ENCODE peak calls at places on chromosomes 2 and 18, in eight cellular contexts. E is iPS DF 6.9, L is psoas muscle, P is upper lobe of right lung, X is sigmoid colon, U is tibial artery, O is endodermal cell, M is fibroblast of lung. C is an unnamed sample.

GRCh38 chr2:226664140-226664539 is 135.5 kb downstream of the IRS1 start:
- DNase-seq in O (no peak), P (peak; percentile 69), U (no peak), X (no peak), L (no peak), M (no peak), E (no peak), C (no peak)

GRCh38 chr2:162126145-162126926 is 25.7 kb downstream of the GCG start:
- DNase-seq in U (no peak), E (no peak), X (no peak), O (no peak), M (no peak), P (no peak), L (no peak), C (no peak)

GRCh38 chr2:28163627-28164279 is 228.9 kb upstream of the FOSL2 start:
- DNase-seq in O (no peak), E (no peak), L (peak; percentile 83), U (no peak), P (no peak), M (no peak), X (peak; percentile 63), C (no peak)

GRCh38 chr2:82307510-82307909 is 2003.0 kb upstream of the LRRTM1 start:
- DNase-seq in L (no peak), U (no peak), E (no peak), X (no peak), O (no peak), P (no peak), M (no peak), C (no peak)

GRCh38 chr2:61993422-61994024 is 88.0 kb downstream of the COMMD1 start:
- DNase-seq in P (no peak), U (no peak), L (no peak), M (peak; percentile 71), O (no peak), X (no peak), E (no peak), C (no peak)

GRCh38 chr18:75438891-75439290 is 11.4 kb upstream of the SMIM21 start:
- DNase-seq in P (no peak), M (peak; percentile 7), L (no peak), X (no peak), E (no peak), U (no peak), O (no peak), C (no peak)

GRCh38 chr2:17334300-17334699 is 183.9 kb downstream of the RAD51AP2 start:
- DNase-seq in X (no peak), O (no peak), L (no peak), U (no peak), P (no peak), M (no peak), E (no peak), C (no peak)

GRCh38 chr18:77622009-77622692 is 372.5 kb downstream of the GALR1 start:
- DNase-seq in L (no peak), P (no peak), E (no peak), X (no peak), O (no peak), M (no peak), U (no peak), C (no peak)

GRCh38 chr2:240142256-240142775 is 1.9 kb upstream of the OTOS start:
- DNase-seq in P (peak; percentile 53), X (no peak), L (peak; percentile 39), U (no peak), M (no peak), O (no peak), E (no peak), C (no peak)

GRCh38 chr2:185785851-185786473 is 47.4 kb downstream of the FSIP2 start:
- DNase-seq in P (no peak), X (no peak), U (no peak), O (no peak), L (no peak), M (no peak), E (no peak), C (no peak)

GRCh38 chr2:54591551-54591950 is 131.9 kb upstream of the EML6 start:
- DNase-seq in L (no peak), P (no peak), U (no peak), O (no peak), M (no peak), X (no peak), E (no peak), C (no peak)

DNA sequence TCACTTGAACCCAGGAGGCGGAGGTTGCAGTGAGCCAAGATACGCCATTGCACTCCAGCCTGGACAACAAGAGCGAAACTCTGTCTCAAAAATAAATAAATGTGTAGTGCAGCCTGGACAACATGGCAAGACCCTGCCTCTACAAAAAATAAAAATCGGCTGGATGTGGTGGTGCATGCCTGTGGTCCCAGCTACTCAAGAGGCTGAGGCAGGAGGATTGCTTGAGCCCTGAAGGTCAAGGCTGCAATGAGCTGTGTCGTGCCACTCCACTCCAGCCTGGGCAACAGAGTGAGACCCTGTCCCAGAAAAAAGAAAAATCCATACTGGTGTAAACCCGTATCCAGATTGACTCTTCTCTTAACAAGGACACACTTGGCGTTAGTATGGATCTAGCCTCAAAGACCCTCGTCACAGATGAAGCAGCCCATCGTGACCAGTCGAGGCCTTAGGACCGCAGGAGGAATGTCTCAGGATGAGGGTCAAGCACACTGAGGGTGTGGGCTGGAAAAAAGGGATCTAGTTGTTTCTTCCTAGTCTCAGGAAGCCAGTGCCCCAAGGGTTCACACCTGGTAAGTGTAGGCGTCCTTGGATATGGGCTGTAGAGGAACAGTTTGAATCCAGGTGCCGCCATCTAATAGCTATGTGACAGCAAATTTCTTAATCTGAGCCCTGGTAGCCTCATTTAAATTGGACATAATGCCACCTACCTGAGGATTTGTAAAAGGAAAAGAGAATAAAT is 4.0 kb upstream of the GPBAR1 start:
- DNase-seq in X (peak; percentile 39), P (no peak), U (no peak), L (no peak), O (no peak), E (no peak), M (no peak), C (no peak)
- H3K27ac ChIP-seq in X (peak overlapping the region; percentile 51), P (no peak overlapping the region), U (no peak overlapping the region), L (peak overlapping the region; percentile 41), O (no peak overlapping the region), E (no peak overlapping the region), M (no peak overlapping the region), C (peak overlapping the region; percentile 29)

DNA sequence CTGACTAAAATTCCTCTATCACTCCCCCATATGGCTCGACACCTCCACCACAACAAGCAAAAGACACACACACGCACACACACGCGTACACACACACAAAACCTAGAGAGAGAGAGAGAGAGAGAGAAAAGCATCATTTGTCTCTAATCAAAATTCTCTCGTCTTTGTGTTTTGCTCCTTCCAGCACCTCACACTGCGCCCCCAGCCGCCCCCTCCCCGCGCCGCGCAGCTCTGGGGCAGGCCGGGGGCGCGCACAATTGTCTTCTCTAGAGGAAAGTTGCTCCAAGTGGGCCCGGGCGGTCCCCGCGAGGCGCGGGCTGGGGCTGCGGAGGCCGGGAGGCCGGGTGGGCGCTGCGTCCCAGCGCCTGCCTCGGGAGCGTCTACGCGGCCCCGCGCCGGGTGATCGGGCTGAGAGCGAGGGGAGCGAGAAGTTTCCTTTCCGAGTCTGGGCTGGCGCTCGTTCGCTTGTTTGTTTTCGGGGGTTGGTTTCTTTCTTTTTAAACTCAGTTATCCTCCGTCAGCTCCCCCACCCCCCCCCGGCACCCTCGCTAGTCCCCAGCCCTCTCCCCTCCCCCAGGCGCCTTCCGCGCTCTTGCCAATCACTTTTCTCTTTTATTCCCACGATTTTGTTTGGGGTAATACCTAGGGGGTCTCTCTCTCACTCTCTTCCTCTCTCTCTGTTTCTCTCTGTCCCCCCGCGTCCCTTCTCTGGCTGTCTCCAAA is 4.1 kb downstream of the ZEB2 start:
- DNase-seq in E (no peak), U (peak; percentile 52), L (peak; percentile 79), X (no peak), P (peak; percentile 77), O (peak; percentile 73), M (peak; percentile 75), C (no peak)
- H3K27ac ChIP-seq in E (no peak overlapping the region), U (peak overlapping the region; percentile 97), L (peak overlapping the region; percentile 96), X (peak overlapping the region; percentile 86), P (peak overlapping the region; percentile 97), O (peak overlapping the region; percentile 80), M (peak overlapping the region; percentile 96), C (peak overlapping the region; percentile 99)

GRCh38 chr2:106664669-106665068 is 177.5 kb downstream of the CD8B2 start:
- DNase-seq in E (no peak), O (no peak), L (no peak), X (no peak), U (no peak), M (no peak), P (no peak), C (no peak)

DNA sequence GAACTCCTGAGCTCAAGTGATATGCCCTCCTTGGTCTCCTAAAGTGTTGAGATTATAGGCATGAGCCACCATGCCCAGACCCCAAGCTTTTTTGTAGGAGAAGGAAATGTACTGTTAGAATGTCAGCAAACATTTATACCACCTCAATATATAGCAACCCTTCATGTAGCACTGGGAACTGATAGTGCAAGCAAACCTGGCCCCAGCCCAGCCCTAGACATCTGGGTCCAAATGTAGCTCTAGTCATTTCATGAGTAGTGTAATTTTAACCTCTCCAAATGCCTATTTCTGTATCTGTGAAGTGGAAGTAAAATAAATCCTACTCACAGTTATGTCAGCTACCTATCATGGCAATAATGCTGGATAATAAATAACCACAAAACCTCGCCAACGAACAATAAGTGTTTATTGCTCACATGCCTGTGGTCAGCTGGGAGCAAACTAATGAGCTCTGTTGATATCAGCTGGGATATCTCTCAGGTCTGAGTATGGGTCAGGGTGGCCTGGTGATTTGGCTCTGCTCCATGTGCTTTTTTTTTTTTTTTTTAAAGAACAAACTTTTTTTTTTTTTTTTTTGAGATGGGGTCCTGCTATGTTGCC is 180.4 kb downstream of the CD8B2 start:
- DNase-seq in P (no peak), M (no peak), E (no peak), O (no peak), L (no peak), X (no peak), U (no peak), C (no peak)
- H3K27ac ChIP-seq in P (no peak overlapping the region), M (no peak overlapping the region), E (no peak overlapping the region), O (no peak overlapping the region), L (no peak overlapping the region), X (no peak overlapping the region), U (no peak overlapping the region), C (no peak overlapping the region)

GRCh38 chr2:197217561-197217960 is 93.0 kb downstream of the ANKRD44 start:
- DNase-seq in P (no peak), O (no peak), U (no peak), E (no peak), X (no peak), M (no peak), L (no peak), C (no peak)
- H3K27ac ChIP-seq in P (peak overlapping the region; percentile 20), O (no peak overlapping the region), U (no peak overlapping the region), E (no peak overlapping the region), X (no peak overlapping the region), M (no peak overlapping the region), L (no peak overlapping the region), C (no peak overlapping the region)

C was measured in right atrium auricular region.